ENCODE peak calls at places on chromosomes 3 and 15, in five cellular contexts. F is ureter, S is BJ, Y is H7, R is heart right ventricle. X is an unnamed sample.

GRCh38 chr3:48244462-48244861 is 3.6 kb downstream of the ZNF589 start:
- DNase-seq in F (no peak), S (no peak), Y (no peak), R (no peak), X (no peak)

GRCh38 chr15:32889189-32889588 is 171.4 kb downstream of the GREM1 start:
- DNase-seq in F (no peak), S (peak), Y (no peak), R (no peak), X (no peak)

GRCh38 chr3:189157232-189158007 is 14.4 kb upstream of the TPRG1 start:
- DNase-seq in F (no peak), S (no peak), Y (no peak), R (no peak), X (no peak)

GRCh38 chr3:52986938-52987337 is 58.9 kb downstream of the SFMBT1 start:
- DNase-seq in F (no peak), S (no peak), Y (no peak), R (no peak), X (no peak)

GRCh38 chr3:172096881-172097420 is 57.6 kb downstream of the FNDC3B start:
- DNase-seq in F (no peak), S (peak), Y (no peak), R (no peak), X (no peak)

GRCh38 chr15:81710328-81710727 is 335.5 kb downstream of the MEX3B start:
- DNase-seq in F (no peak), S (no peak), Y (no peak), R (no peak), X (no peak)

GRCh38 chr3:30643763-30644462 is 37.5 kb downstream of the TGFBR2 start:
- DNase-seq in F (no peak), S (no peak), Y (no peak), R (no peak), X (no peak)

GRCh38 chr3:43817825-43818224 is 127.1 kb downstream of the ABHD5 start:
- DNase-seq in F (no peak), S (no peak), Y (no peak), R (no peak), X (no peak)

GRCh38 chr15:80455668-80456442 is 51.7 kb downstream of the ARNT2 start:
- DNase-seq in F (peak), S (peak), Y (peak), R (peak), X (peak)

GRCh38 chr3:44125241-44125640 is 116.4 kb upstream of the TOPAZ1 start:
- DNase-seq in F (no peak), S (no peak), Y (no peak), R (no peak), X (no peak)

GRCh38 chr3:128188326-128188725 is 35.0 kb downstream of the EEFSEC start:
- DNase-seq in F (no peak), S (no peak), Y (no peak), R (no peak), X (no peak)

GRCh38 chr3:116037954-116038911 is 407.1 kb downstream of the LSAMP start:
- DNase-seq in F (no peak), S (no peak), Y (no peak), R (no peak), X (no peak)

GRCh38 chr15:25170113-25170731 is 215.4 kb downstream of the SNRPN start:
- DNase-seq in F (peak), S (no peak), Y (no peak), R (no peak), X (no peak)

GRCh38 chr3:186998937-186999368 is 68.6 kb downstream of the ST6GAL1 start:
- DNase-seq in F (no peak), S (no peak), Y (peak), R (no peak), X (no peak)

GRCh38 chr15:41796457-41796856 is 22.2 kb downstream of the MAPKBP1 start:
- DNase-seq in F (no peak), S (peak), Y (no peak), R (no peak), X (no peak)

GRCh38 chr3:168100777-168101492 is 5.2 kb upstream of the GOLIM4 start:
- DNase-seq in F (no peak), S (no peak), Y (no peak), R (no peak), X (no peak)

GRCh38 chr3:126659915-126660886 is 5.3 kb upstream of the TXNRD3 start:
- DNase-seq in F (no peak), S (no peak), Y (peak), R (no peak), X (no peak)

GRCh38 chr15:83858820-83859505 is 205.0 kb downstream of the ADAMTSL3 start:
- DNase-seq in F (no peak), S (no peak), Y (no peak), R (no peak), X (no peak)

GRCh38 chr3:194130807-194131589 is 5.0 kb upstream of the HES1 start:
- DNase-seq in F (no peak), S (no peak), Y (peak), R (no peak), X (no peak)

GRCh38 chr15:91871138-91871537 is 17.6 kb downstream of the SLCO3A1 start:
- DNase-seq in F (no peak), S (no peak), Y (no peak), R (no peak), X (no peak)

GRCh38 chr3:14532691-14533456 is 7.3 kb downstream of the GRIP2 start:
- DNase-seq in F (peak), S (no peak), Y (peak), R (no peak), X (no peak)

GRCh38 chr3:175940243-175940642 is 1081.1 kb downstream of the NAALADL2 start:
- DNase-seq in F (no peak), S (no peak), Y (no peak), R (no peak), X (peak)

GRCh38 chr3:53554559-53555511 is 60.4 kb downstream of the CACNA1D start:
- DNase-seq in F (no peak), S (no peak), Y (no peak), R (no peak), X (no peak)

GRCh38 chr15:93072440-93073394 is 16.3 kb downstream of the RGMA start:
- DNase-seq in F (peak), S (no peak), Y (peak), R (peak), X (peak)

GRCh38 chr3:26260073-26260623 is 362.4 kb upstream of the LRRC3B start:
- DNase-seq in F (no peak), S (no peak), Y (no peak), R (no peak), X (no peak)

GRCh38 chr3:196122021-196122687 is 40.3 kb upstream of the TFRC start:
- DNase-seq in F (no peak), S (no peak), Y (no peak), R (no peak), X (no peak)